ENCODE peak calls at places on chromosomes 7 and 10, in seven cellular contexts. G, U, H, R, I, S and P are unnamed samples.

GRCh38 chr7:106770191-106770590 is 94.9 kb upstream of the PIK3CG start:
- DNase-seq in U (no peak), S (no peak), H (no peak), I (no peak), R (peak), G (peak), P (peak)

GRCh38 chr10:45374451-45375052 is 536 bp downstream of the ALOX5 start:
- DNase-seq in G (no peak), H (no peak), S (no peak), R (no peak), I (no peak), U (no peak), P (peak)

GRCh38 chr7:19110778-19111175 is 6.7 kb downstream of the TWIST1 start:
- DNase-seq in U (no peak), G (no peak), H (no peak), I (no peak), R (no peak), S (no peak), P (no peak)

GRCh38 chr7:13257661-13258060 is 570.2 kb downstream of the ARL4A start:
- DNase-seq in H (no peak), G (peak), S (no peak), I (no peak), U (no peak), R (no peak), P (no peak)

GRCh38 chr7:101644879-101645278 is 15.8 kb upstream of the MYL10 start:
- DNase-seq in R (no peak), H (no peak), I (no peak), U (no peak), G (no peak), S (no peak), P (no peak)

GRCh38 chr10:100340948-100341847 is 5.8 kb upstream of the SCD start:
- DNase-seq in S (no peak), R (no peak), H (peak), G (no peak), U (peak), I (no peak), P (no peak)

GRCh38 chr7:157220916-157221569 is 82.3 kb downstream of the UBE3C start:
- DNase-seq in G (no peak), R (no peak), I (no peak), H (no peak), S (no peak), U (no peak), P (no peak)

GRCh38 chr7:1050956-1051690 is 6.8 kb downstream of the GPR146 start:
- DNase-seq in G (no peak), R (no peak), S (no peak), U (no peak), H (no peak), I (no peak), P (no peak)

GRCh38 chr10:69807122-69807521 is 5.4 kb downstream of the COL13A1 start:
- DNase-seq in S (no peak), R (peak), H (no peak), G (peak), I (peak), U (no peak), P (no peak)

GRCh38 chr10:3516626-3517255 is 268.3 kb downstream of the KLF6 start:
- DNase-seq in R (no peak), U (no peak), S (no peak), G (no peak), I (no peak), H (no peak), P (no peak)

GRCh38 chr7:84247591-84247990 is 53.0 kb upstream of the SEMA3A start:
- DNase-seq in I (no peak), R (no peak), S (no peak), G (peak), H (no peak), U (no peak), P (no peak)

GRCh38 chr10:101780818-101781654 is 2.2 kb downstream of the NPM3 start:
- DNase-seq in H (peak), I (peak), R (peak), G (no peak), S (peak), U (peak), P (no peak)

GRCh38 chr7:70557281-70557680 is 574.7 kb upstream of the GALNT17 start:
- DNase-seq in U (no peak), H (no peak), I (no peak), G (no peak), R (no peak), S (no peak), P (no peak)

GRCh38 chr7:24574365-24574764 is 1.1 kb downstream of the PALS2 start:
- DNase-seq in S (no peak), U (peak), H (no peak), G (peak), I (no peak), R (peak), P (no peak)

GRCh38 chr7:143433759-143434158 is 9.5 kb upstream of the TAS2R60 start:
- DNase-seq in G (no peak), U (no peak), S (no peak), H (no peak), I (no peak), R (no peak), P (no peak)

GRCh38 chr10:103021150-103021896 is 103.2 kb downstream of the CNNM2 start:
- DNase-seq in H (no peak), G (peak), U (no peak), R (no peak), I (no peak), S (no peak), P (no peak)

GRCh38 chr7:130369110-130369711 is 11.1 kb upstream of the CPA1 start:
- DNase-seq in G (peak), S (no peak), H (no peak), R (peak), U (no peak), I (no peak), P (no peak)

DNA sequence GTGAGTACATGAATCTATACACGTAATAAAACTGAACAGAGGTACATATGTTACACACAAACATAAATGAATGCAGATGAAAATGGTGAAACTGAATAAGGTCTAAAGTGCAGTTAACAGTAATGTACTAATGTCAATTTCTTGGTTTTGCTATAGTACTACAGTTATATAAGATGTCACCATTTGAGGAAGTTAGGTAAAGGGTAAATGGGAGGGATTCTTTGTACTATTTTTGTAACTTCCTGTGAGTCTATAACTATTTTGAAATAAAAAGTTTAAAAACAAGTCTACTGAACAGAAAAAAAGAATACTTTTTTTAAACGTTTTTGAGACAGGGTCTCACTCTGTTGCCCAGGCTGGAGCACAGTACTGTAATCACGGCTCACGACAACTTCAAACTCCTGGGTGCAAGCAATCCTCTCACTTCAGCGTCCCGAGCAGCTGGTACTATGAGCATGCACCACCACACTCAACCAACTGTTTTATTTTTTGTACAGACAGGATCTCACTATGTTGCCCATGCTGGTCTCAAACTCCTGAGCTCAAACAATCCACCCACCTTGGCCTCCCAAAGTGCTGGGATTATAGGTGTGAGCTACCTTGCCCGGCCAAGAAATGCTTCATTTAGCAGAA is 71.5 kb downstream of the WAPL start:
- DNase-seq in G (no peak), S (no peak), H (no peak), I (no peak), U (no peak), R (no peak), P (no peak)
- H3K4me3 ChIP-seq in G (no peak), S (no peak), H (no peak), I (no peak), U (no peak), R (no peak), P (no peak)

DNA sequence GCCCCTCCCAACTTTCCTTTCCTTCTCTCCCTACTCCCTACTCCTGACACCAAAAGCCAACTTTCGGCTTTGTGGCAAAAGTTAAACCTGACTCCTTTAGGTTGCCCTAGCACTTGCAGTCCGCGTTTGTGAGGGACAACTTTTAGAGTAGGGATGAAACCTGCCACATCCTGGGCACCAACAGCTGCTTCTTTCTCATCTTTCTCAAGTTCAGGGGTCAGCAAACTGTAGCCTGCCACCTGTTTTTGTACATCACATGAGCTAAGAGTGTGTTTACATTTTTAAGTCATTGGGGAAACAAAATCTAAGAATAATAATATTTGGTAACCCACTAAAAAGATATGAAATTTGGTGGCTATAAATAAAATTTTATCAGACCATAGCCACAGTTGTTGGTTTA is 660.6 kb downstream of the KCNMA1 start:
- DNase-seq in I (no peak), G (no peak), R (no peak), S (no peak), H (no peak), U (peak), P (no peak)
- H3K4me3 ChIP-seq in I (no peak), G (no peak), R (no peak), S (no peak), H (no peak), U (no peak), P (no peak)

GRCh38 chr10:6220418-6221191 is 17.9 kb downstream of the PFKFB3 start:
- DNase-seq in U (no peak), H (no peak), S (no peak), G (no peak), R (no peak), I (no peak), P (no peak)

GRCh38 chr10:6217621-6218020 is 14.9 kb downstream of the PFKFB3 start:
- DNase-seq in U (no peak), S (no peak), I (no peak), G (no peak), H (no peak), R (no peak), P (no peak)

GRCh38 chr10:6216916-6217315 is 14.2 kb downstream of the PFKFB3 start:
- DNase-seq in U (no peak), R (no peak), I (no peak), S (no peak), H (no peak), G (no peak), P (no peak)

GRCh38 chr10:6219494-6219836 is 16.7 kb downstream of the PFKFB3 start:
- DNase-seq in S (no peak), I (no peak), R (no peak), G (no peak), U (no peak), H (no peak), P (no peak)

DNA sequence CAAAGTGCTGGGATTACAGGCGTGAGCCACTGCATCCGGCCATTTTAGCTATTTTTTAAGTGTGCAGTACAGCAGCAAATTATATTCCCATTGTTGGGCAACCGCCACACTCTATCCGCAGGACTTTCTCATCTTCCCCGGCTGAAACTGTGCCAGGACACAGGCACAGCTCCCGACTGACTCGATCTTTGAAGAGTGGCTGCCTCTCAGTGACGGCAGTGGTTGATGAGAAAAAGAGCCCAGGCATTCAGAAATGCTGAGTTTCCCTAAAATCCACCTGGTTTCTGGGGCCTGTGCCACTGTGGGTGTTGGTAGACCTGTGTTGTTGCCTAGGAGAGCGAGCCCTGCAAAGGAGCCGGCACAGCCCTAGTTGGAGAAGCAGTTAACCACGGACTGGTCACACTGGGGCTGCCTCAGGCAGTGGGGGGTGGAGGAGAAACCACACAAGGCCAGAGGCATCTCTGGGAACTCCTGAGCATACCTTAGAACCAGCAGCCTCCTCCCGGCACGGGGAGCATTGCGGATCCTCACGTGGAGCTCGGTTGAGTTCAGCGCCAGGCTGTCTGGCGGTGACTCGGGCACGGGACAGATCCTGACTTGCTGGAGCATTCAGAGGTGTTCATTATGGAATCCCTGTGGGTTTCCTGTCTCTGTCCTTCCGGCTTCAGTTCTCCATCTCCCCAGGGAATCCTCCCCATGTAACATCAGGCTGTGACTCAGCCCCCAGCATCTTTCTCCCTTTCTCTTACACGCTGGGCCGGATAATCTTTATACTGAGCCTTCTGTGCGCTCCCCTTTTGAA is 16.2 kb downstream of the PFKFB3 start:
- DNase-seq in G (peak), R (peak), H (no peak), I (no peak), S (no peak), U (peak), P (no peak)
- H3K4me3 ChIP-seq in G (no peak), R (no peak), H (no peak), I (no peak), S (no peak), U (no peak), P (no peak)

DNA sequence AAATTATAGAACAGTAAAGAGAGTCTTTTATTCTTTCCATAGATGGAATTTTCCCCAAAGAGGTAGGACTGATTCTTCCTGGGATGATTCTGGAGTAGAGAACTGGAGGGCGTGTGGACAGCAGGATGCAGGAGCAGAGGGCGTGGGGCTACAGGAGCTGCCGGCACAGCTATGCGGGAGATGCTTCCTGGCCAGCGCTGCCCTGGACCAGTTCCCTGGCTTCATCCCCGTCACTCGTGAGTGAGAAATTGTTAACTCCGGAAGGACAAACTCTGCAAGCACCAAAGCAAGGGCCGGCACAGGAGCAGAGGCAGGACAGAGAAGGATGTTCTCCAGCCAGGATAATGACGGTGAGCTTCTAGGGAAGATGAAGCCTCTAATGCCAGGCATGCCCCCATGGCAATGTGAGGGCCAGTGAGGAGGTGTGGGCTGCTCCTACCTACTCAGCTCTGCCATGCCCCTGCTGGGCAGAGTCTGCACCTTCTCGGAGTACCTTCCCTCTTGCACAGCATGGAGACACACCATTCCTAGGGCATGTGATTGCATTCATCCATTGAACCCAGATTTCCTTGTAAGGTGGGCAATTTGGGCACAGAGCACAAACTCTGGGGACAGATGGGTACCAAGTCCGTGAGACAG is 760.9 kb upstream of the IGFBP3 start:
- DNase-seq in S (no peak), U (no peak), R (peak), I (no peak), G (no peak), H (no peak), P (no peak)
- H3K4me3 ChIP-seq in S (no peak), U (no peak), R (no peak), I (no peak), G (no peak), H (no peak), P (no peak)

GRCh38 chr7:7819442-7820247 is 101.2 kb upstream of the RPA3 start:
- DNase-seq in I (no peak), G (no peak), H (no peak), U (no peak), S (no peak), R (no peak), P (no peak)
- H3K4me3 ChIP-seq in I (no peak), G (no peak), H (no peak), U (no peak), S (no peak), R (no peak), P (no peak)

GRCh38 chr10:29849434-29849833 is 210.0 kb downstream of the JCAD start:
- DNase-seq in U (peak), S (no peak), I (no peak), G (peak), H (no peak), R (peak), P (no peak)
- H3K4me3 ChIP-seq in U (peak), S (no peak), I (no peak), G (peak), H (no peak), R (peak), P (no peak)

GRCh38 chr7:128404826-128405344 is 4.9 kb downstream of the IMPDH1 start:
- DNase-seq in S (no peak), U (no peak), I (no peak), G (no peak), R (peak), H (peak), P (no peak)

GRCh38 chr7:128405345-128406146 is 4.2 kb downstream of the IMPDH1 start:
- DNase-seq in U (peak), R (peak), G (no peak), I (no peak), S (peak), H (peak), P (no peak)

GRCh38 chr7:128404143-128404681 is 5.6 kb downstream of the IMPDH1 start:
- DNase-seq in U (no peak), H (no peak), S (peak), I (no peak), R (no peak), G (no peak), P (no peak)

GRCh38 chr7:128402346-128402745 is 7.4 kb downstream of the IMPDH1 start:
- DNase-seq in U (no peak), H (no peak), G (no peak), S (no peak), I (no peak), R (no peak), P (no peak)

GRCh38 chr7:128403676-128404075 is 6.1 kb downstream of the IMPDH1 start:
- DNase-seq in H (no peak), I (no peak), S (no peak), G (no peak), R (no peak), U (no peak), P (no peak)
- H3K4me3 ChIP-seq in H (no peak), I (no peak), S (no peak), G (peak), R (no peak), U (no peak), P (no peak)

GRCh38 chr10:131742371-131743000 is 158.3 kb upstream of the PPP2R2D start:
- DNase-seq in U (no peak), S (no peak), R (no peak), I (no peak), H (peak), G (no peak), P (no peak)
- H3K4me3 ChIP-seq in U (no peak), S (no peak), R (no peak), I (no peak), H (no peak), G (no peak), P (no peak)

DNA sequence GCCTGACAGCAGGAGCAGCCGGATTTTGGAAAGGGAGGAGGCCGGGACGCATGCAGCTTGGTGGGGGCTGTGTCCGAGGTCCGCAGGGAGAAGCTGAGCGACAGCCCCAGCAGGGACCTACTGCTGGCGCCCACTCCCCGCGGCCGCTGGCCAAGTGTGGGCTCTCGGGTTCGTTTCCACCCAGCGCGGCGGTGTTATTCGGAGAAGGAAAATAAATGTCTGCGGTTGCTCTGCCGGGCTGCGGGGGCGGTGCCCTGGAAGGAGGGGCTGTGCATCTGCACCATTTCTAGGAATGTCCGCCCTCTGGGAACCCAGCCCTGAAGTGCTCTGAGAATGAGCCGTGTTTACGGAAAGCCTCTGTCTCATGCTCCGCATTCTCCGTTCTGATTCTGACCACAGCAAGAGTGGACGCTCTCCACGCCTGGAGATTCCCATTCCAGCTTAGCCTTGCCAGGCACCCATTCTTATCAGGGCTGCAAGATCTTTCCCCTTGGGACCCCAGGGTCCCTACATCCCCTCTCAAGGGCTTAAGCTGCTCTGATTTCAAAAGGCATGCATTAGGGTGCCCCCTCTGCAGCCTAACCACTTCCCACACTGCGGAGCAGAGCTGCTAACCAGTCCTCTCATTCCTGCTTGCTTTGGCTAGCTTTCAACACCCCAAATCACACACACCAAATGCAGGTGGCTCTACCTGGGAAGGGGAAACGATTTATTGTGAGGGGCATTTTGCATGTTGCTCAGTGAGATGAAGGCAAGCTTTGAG is 256.6 kb upstream of the GLI3 start:
- DNase-seq in G (peak), S (peak), U (peak), I (no peak), R (peak), H (peak), P (peak)
- H3K4me3 ChIP-seq in G (peak), S (peak), U (peak), I (peak), R (peak), H (peak), P (peak)